ENCODE peak calls at places on chromosomes 1 and 21, in five cellular contexts. I, X, R, A and Z are unnamed samples.

GRCh38 chr1:39922139-39922757 is 20.5 kb upstream of the MYCL start:
- DNase-seq in A (no peak), R (no peak), X (no peak), I (no peak), Z (no peak)

GRCh38 chr1:227774721-227775665 is 39.8 kb downstream of the SNAP47 start:
- DNase-seq in R (no peak), A (no peak), X (no peak), I (no peak), Z (no peak)

GRCh38 chr1:97331165-97331564 is 589.7 kb downstream of the DPYD start:
- DNase-seq in R (no peak), A (no peak), X (no peak), I (no peak), Z (no peak)

GRCh38 chr1:41868241-41868953 is 50.3 kb downstream of the HIVEP3 start:
- DNase-seq in X (no peak), R (no peak), I (no peak), A (no peak), Z (no peak)

GRCh38 chr1:223628233-223628632 is 37.3 kb downstream of the CAPN8 start:
- DNase-seq in R (no peak), X (no peak), I (peak), A (peak), Z (no peak)

GRCh38 chr1:110421159-110421777 is 13.8 kb upstream of the LAMTOR5 start:
- DNase-seq in X (peak), R (no peak), A (no peak), I (no peak), Z (no peak)

GRCh38 chr1:109197163-109198042 is 16.3 kb upstream of the SARS1 start:
- DNase-seq in I (peak), A (peak), R (peak), X (no peak), Z (peak)

GRCh38 chr1:8378202-8378601 is 60.3 kb downstream of the SLC45A1 start:
- DNase-seq in R (no peak), A (no peak), X (peak), I (no peak), Z (peak)

GRCh38 chr1:156499194-156499702 is 1.3 kb downstream of the MEF2D start:
- DNase-seq in X (no peak), R (no peak), A (no peak), I (no peak), Z (no peak)

GRCh38 chr1:220797553-220797952 is 10.8 kb downstream of the MTARC1 start:
- DNase-seq in X (no peak), A (no peak), I (no peak), R (no peak), Z (no peak)

GRCh38 chr1:221887091-221887746 is 145.3 kb upstream of the DUSP10 start:
- DNase-seq in R (peak), I (peak), A (peak), X (peak), Z (no peak)

GRCh38 chr1:232221790-232222499 is 408.0 kb downstream of the SIPA1L2 start:
- DNase-seq in A (no peak), I (peak), R (no peak), X (no peak), Z (no peak)

GRCh38 chr21:42403611-42404231 is at the start of gene UBASH3A:
- DNase-seq in R (no peak), X (no peak), A (no peak), I (no peak), Z (no peak)

GRCh38 chr1:213666113-213666512 is 321.7 kb upstream of the PROX1 start:
- DNase-seq in X (no peak), R (no peak), I (no peak), A (no peak), Z (no peak)

DNA sequence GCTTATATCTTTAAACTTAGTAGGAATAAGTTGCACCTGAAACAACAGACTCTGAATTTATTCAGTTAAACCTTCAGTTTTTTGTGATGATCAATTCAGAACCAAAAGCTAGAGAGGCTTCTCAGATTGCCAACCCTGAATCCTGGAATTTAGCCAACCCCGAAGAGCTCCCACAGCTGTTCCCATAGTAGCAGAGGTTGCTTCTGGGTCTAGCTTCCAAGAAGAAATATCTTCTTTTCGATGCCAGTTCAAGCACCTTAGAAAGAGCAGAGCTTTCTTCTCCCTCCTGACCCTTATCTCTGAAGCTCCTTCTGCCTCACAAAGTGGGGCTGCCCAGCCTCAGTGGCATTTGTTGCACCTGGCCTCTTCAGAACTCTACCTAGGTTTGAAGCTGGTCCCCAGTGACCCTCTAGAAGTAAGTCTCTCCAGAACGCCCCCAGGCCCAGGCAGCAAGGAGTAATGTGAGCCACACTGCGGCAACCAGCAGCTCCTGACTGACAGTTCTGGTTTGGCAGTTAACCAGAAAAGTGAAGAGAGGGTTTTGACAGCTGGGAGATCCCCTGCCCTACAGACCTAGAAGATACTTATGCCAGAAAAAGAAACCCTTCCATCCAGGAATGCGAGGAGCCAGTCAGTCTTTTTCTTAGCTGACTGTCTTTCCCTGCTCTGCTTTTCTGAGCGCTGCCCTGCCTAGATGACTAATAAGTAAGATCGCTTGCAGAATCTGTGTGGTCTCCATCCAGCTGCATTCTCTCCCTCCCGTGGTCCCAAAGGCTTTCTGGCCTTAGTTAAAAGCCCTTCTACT is 165.9 kb downstream of the ADGRL4 start:
- DNase-seq in A (no peak), I (no peak), X (peak), R (no peak), Z (no peak)
- H3K27ac ChIP-seq in A (no peak), I (no peak), X (no peak), R (no peak), Z (no peak)

GRCh38 chr1:201025571-201026002 is 2.1 kb upstream of the KIF21B start:
- DNase-seq in X (no peak), A (no peak), R (no peak), I (no peak), Z (no peak)
- H3K4me3 ChIP-seq in X (no peak), A (no peak), R (no peak), I (no peak), Z (no peak)

GRCh38 chr21:35259452-35259851 is 210.3 kb upstream of the RUNX1 start:
- DNase-seq in A (no peak), X (no peak), I (no peak), R (no peak), Z (no peak)

GRCh38 chr21:35256468-35256988 is 207.4 kb upstream of the RUNX1 start:
- DNase-seq in A (peak), I (peak), R (peak), X (peak), Z (peak)

GRCh38 chr21:35258521-35258920 is 209.4 kb upstream of the RUNX1 start:
- DNase-seq in X (no peak), R (no peak), I (no peak), A (no peak), Z (no peak)

GRCh38 chr21:35254752-35255138 is 205.6 kb upstream of the RUNX1 start:
- DNase-seq in X (no peak), I (no peak), R (no peak), A (no peak), Z (no peak)

DNA sequence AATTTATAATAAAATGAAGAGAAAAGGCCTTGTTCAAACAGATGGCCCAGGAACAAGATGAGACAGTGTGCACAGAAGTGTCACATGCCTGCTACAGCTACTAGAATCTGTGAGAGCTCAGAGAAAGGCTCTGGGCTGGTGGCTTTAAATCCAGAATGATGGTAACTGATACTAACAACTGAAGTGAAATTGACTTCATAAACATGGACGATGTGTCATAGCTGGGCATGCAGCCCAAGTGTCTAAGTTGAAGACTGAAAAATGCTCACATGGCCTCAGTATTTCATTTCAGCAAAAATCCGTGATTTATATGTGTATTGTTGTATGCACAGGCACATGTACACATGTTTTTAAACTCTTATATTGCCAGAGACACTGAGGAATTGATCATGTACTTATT is 208.3 kb upstream of the RUNX1 start:
- DNase-seq in A (peak), I (peak), X (peak), R (peak), Z (no peak)
- TF ChIP-seq CTCF in A (no peak), I (no peak), X (no peak), R (no peak), Z (no peak)

GRCh38 chr1:32759997-32760623 is 57.0 kb downstream of the YARS1 start:
- DNase-seq in A (no peak), X (no peak), I (peak), R (no peak), Z (no peak)
- H3K27ac ChIP-seq in A (no peak), X (peak), I (peak), R (no peak), Z (no peak)

GRCh38 chr1:9787702-9788101 is 36.1 kb downstream of the CLSTN1 start:
- DNase-seq in X (no peak), I (no peak), A (no peak), R (no peak), Z (no peak)
- H3K4me3 ChIP-seq in X (no peak), I (no peak), A (no peak), R (no peak), Z (no peak)

GRCh38 chr1:193388165-193388564 is 201.8 kb upstream of the B3GALT2 start:
- DNase-seq in I (no peak), A (no peak), X (no peak), R (no peak), Z (no peak)

DNA sequence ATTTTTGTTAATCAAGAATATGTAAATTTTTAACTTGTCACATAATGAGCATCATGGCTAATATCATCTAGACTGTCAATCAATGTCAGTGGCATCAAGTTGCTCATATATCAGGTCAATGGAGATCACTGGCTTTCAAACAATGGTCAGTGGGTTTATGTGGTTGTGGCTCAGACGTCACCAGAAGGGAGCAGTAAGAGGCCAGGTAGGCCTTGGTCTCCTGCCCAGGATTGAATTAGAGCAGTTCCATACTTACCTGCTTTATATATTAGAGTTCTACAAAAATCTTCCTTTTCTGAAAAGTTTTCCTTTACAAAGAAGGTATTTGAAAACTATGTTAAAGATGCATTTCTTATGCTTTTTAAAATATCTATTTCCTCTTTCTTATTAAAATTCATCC is 206.3 kb upstream of the B3GALT2 start:
- DNase-seq in X (no peak), I (no peak), A (no peak), R (no peak), Z (no peak)
- TF ChIP-seq CTCF in X (no peak), I (no peak), A (no peak), R (no peak), Z (no peak)

DNA sequence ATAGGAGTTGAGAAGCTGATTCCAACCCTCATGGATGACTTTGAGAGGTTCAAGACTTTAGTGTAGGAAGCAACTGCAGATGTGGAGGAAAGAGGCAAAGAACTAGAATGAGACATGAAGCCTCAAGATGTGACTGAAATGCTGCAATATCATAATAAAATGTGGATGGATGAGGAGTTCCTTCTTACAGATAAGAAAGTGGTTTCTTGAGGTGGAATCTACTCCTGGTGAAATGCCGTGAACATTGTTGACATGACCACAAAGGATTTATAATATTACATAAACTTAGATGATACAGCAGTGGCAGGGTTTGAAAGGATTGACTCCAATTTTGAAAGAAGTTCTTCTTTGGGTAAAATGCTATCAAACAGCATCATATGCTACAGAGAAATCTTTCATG is 28.8 kb downstream of the LTN1 start:
- DNase-seq in X (no peak), A (no peak), R (no peak), I (no peak), Z (no peak)
- H3K27ac ChIP-seq in X (no peak), A (no peak), R (no peak), I (no peak), Z (no peak)

DNA sequence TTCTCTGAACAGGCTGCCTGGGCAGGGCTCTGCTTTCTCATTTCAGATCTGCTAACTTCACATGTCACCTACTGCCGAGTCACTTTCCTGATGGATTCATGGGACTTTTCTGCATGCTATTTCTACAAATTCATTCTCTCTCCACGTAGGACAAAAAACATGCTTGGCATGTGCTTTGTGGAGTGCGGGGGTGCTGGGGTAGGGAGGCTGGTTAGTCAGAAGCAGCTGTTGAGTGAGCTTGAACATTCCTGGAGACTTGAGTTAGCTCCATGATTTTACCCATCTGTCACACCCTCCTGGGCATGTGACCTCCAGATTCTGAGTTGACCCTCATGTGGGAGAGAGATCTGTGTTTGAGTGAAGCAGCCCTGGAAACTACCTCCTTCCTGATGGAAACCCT is 71.4 kb downstream of the UCK2 start:
- DNase-seq in I (no peak), X (no peak), A (no peak), R (peak), Z (peak)
- H3K4me3 ChIP-seq in I (no peak), X (no peak), A (no peak), R (no peak), Z (no peak)